ENCODE peak calls at places on chromosomes 2 and 18, in seven cellular contexts. M is GM23338, S is neural progenitor cell, N is fibroblast of lung, J is HCT116, V is mammary epithelial cell, X is GM23248. O is an unnamed sample.

GRCh38 chr2:38723173-38723572 is 28.0 kb downstream of the SRSF7 start:
- DNase-seq in N (no peak), M (no peak), X (no peak), S (no peak), J (no peak), V (no peak), O (no peak)

GRCh38 chr2:88691339-88692183 is at the start of gene RPIA:
- DNase-seq in N (peak), V (peak), S (peak), M (peak), X (peak), J (peak), O (peak)

GRCh38 chr2:201758229-201758628 is 22.5 kb downstream of the ALS2 start:
- DNase-seq in X (no peak), N (no peak), M (no peak), V (no peak), S (no peak), J (no peak), O (no peak)

GRCh38 chr2:239954166-239955085 is 70.7 kb downstream of the NDUFA10 start:
- DNase-seq in J (no peak), N (peak), V (no peak), X (peak), M (no peak), S (no peak), O (no peak)

GRCh38 chr2:194539436-194539835 is 1117.6 kb upstream of the SLC39A10 start:
- DNase-seq in M (peak), S (no peak), J (no peak), V (no peak), X (no peak), N (no peak), O (no peak)

GRCh38 chr2:191724015-191724414 is 46.1 kb downstream of the NABP1 start:
- DNase-seq in X (no peak), V (no peak), J (no peak), S (no peak), M (no peak), N (no peak), O (no peak)

GRCh38 chr2:199404841-199405240 is 52.9 kb downstream of the SATB2 start:
- DNase-seq in S (no peak), J (no peak), M (no peak), N (peak), X (peak), V (peak), O (no peak)

GRCh38 chr2:218999021-218999880 is 6.0 kb upstream of the CRYBA2 start:
- DNase-seq in S (peak), M (no peak), J (no peak), X (no peak), N (no peak), V (no peak), O (no peak)

GRCh38 chr18:24530630-24531111 is 70.2 kb downstream of the HRH4 start:
- DNase-seq in N (peak), S (no peak), X (peak), M (no peak), J (peak), V (peak), O (peak)

GRCh38 chr2:40844353-40845277 is 392.7 kb upstream of the SLC8A1 start:
- DNase-seq in M (peak), N (no peak), S (peak), J (no peak), V (peak), X (no peak), O (peak)

GRCh38 chr2:99488587-99488998 is 1.2 kb downstream of the REV1 start:
- DNase-seq in S (no peak), V (peak), N (peak), J (no peak), M (no peak), X (peak), O (peak)

GRCh38 chr2:225207026-225207425 is 164.8 kb upstream of the DOCK10 start:
- DNase-seq in J (no peak), X (no peak), M (no peak), V (no peak), S (no peak), N (no peak), O (no peak)

GRCh38 chr18:2958819-2959298 is 54.1 kb downstream of the LPIN2 start:
- DNase-seq in J (no peak), M (no peak), X (peak), N (peak), S (no peak), V (no peak), O (no peak)

GRCh38 chr18:47050468-47050867 is 15.0 kb upstream of the ELOA2 start:
- DNase-seq in M (peak), X (peak), N (peak), V (peak), S (peak), J (peak), O (peak)

GRCh38 chr2:28958689-28959088 is 22.4 kb upstream of the TOGARAM2 start:
- DNase-seq in M (peak), N (peak), S (peak), V (peak), J (peak), X (peak), O (peak)

GRCh38 chr2:127072970-127073369 is 34.0 kb downstream of the BIN1 start:
- DNase-seq in M (no peak), V (no peak), N (no peak), J (no peak), S (peak), X (no peak), O (no peak)

GRCh38 chr18:79798346-79798998 is 734 bp downstream of the KCNG2 start:
- DNase-seq in X (no peak), M (peak), J (no peak), V (no peak), N (no peak), S (peak), O (no peak)
- TF ChIP-seq EZH2 in X (peak), M (peak), J (no peak), V (peak), N (peak), S (peak), O (peak)

GRCh38 chr18:272650-273049 is 4.8 kb upstream of the THOC1 start:
- DNase-seq in V (no peak), X (no peak), N (no peak), J (no peak), S (no peak), M (no peak), O (no peak)
- H3K27ac ChIP-seq in V (no peak), X (no peak), N (no peak), J (no peak), S (no peak), M (no peak), O (no peak)

GRCh38 chr2:128548461-128548891 is 229.8 kb upstream of the HS6ST1 start:
- DNase-seq in S (no peak), J (no peak), X (no peak), N (no peak), V (no peak), M (no peak), O (no peak)
- TF ChIP-seq EZH2 in S (no peak), J (no peak), X (no peak), N (no peak), V (no peak), M (no peak), O (no peak)

DNA sequence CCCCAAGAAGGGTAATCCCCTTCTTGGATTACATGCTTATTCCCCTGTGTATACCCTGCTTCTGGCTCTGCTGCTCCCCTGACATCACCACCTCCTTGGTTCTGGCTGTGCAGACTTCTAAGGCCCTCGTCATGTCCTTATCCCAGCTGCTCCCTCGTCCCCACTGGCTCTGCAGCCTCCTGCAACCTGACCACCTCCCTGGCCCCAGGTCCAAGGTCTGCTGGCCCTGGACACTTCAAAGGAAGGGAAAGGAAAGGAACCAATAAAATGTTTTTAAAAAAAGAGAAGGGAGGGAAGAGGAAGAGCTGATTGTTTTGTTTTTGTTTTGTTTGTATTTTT is 52.9 kb downstream of the INPP5D start:
- DNase-seq in N (no peak), X (no peak), S (no peak), J (no peak), V (no peak), M (no peak), O (peak)
- H3K27ac ChIP-seq in N (no peak), X (no peak), S (no peak), J (no peak), V (no peak), M (no peak), O (no peak)

GRCh38 chr2:142130111-142131015 is 453 bp downstream of the LRP1B start:
- DNase-seq in J (peak), M (peak), N (peak), V (peak), X (peak), S (peak), O (peak)
- TF ChIP-seq EZH2 in J (no peak), M (peak), N (no peak), V (no peak), X (no peak), S (peak), O (no peak)

DNA sequence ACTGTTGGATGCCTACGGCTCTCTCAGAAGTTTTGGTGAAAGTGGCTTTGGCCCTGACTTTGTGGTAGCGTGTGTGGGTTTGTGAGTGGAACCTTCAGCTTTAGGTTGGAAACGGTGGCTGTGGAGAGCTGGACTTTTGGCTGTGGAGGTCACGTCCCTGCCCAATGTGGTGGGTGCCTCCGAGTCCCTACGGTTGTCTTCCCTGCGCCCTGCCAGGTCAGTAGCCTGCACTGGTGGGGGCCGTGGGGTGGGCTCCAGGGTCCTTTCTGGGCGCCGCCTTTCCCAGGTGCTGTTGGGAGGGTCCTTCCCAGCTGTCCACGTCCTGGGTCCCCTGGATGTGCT is 11.1 kb downstream of the COLEC11 start:
- DNase-seq in S (no peak), J (no peak), X (no peak), M (no peak), V (no peak), N (no peak), O (no peak)
- H3K27ac ChIP-seq in S (no peak), J (peak), X (no peak), M (no peak), V (no peak), N (no peak), O (peak)

DNA sequence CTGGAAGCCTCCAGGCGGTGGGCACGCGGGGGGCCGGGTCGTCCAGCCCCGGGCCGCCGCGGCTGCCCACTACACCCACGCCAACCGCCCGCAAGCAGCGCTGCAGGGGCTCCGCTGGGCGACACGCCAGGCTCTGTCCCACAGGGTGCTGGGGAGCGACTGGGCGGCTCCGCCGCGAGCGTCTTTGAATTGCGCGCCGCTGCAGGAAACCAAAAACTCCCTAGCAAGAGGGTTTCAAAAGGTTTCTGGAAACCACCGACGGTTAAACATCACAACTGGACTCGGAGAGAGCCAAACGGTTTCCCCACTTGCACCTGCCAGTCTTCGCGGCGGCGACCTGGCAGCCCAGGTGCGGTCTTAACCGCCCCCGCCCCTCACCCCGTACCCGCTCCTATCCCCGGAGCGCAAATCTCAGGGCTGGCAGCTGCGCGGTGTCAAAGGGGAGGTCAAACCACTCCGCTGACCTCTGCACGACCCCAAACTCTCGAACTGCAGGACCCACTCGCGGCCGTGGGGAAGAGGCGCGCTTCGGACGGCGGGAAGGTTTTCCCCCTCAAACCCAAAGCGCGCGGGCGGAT is 1.0 kb downstream of the CXCR4 start:
- DNase-seq in N (no peak), J (no peak), V (peak), X (no peak), S (peak), M (peak), O (peak)
- TF ChIP-seq EZH2 in N (no peak), J (no peak), V (no peak), X (peak), S (peak), M (no peak), O (peak)

DNA sequence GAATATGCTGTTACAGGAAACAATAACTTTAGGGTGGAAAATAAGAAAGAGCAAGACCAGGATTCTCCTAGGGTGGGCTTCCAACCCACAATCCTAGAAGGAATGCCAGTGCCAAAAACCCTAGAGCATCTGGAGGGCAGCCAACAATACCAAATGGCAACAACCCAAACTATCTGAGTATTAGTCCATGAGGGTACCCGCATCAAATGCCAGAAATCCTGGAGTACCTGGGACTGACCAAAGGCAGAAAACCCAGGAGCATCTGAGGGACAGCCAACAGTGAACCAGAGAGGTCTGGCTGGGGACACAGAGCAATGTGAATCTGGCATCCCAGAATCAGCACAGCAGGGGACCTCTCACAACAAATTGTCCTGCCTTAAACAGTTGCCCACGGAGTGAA is 126.3 kb downstream of the SCG2 start:
- DNase-seq in M (no peak), X (no peak), V (no peak), N (no peak), J (no peak), S (no peak), O (no peak)
- H3K27ac ChIP-seq in M (no peak), X (no peak), V (no peak), N (no peak), J (no peak), S (no peak), O (no peak)

O was measured in A673.